ENCODE peak calls at places on chromosome 11, in eight cellular contexts. One of them, this sample, is unnamed.

GRCh38 chr11:78406568-78407196 is 10.9 kb downstream of the GAB2 start:
- DNase-seq in RWPE1: no peak
- DNase-seq in tibial artery: no peak
- DNase-seq in psoas muscle: no peak
- DNase-seq in heart right ventricle: no peak
- DNase-seq in IMR-90: no peak
- DNase-seq in cardiac muscle cell: no peak
- DNase-seq in small intestine: no peak
- DNase-seq in this sample: no peak

GRCh38 chr11:76596652-76597051 is 73.9 kb downstream of the LRRC32 start:
- DNase-seq in IMR-90: no peak
- DNase-seq in cardiac muscle cell: no peak
- DNase-seq in psoas muscle: no peak
- DNase-seq in tibial artery: no peak
- DNase-seq in small intestine: no peak
- DNase-seq in RWPE1: no peak
- DNase-seq in heart right ventricle: peak; percentile 3
- DNase-seq in this sample: no peak

GRCh38 chr11:86176165-86176884 is 68.2 kb upstream of the EED start:
- DNase-seq in small intestine: peak; percentile 32
- DNase-seq in psoas muscle: no peak
- DNase-seq in cardiac muscle cell: no peak
- DNase-seq in tibial artery: no peak
- DNase-seq in RWPE1: no peak
- DNase-seq in IMR-90: peak; percentile 52
- DNase-seq in heart right ventricle: no peak
- DNase-seq in this sample: no peak

GRCh38 chr11:68751331-68751856 is at the start of gene TESMIN:
- DNase-seq in tibial artery: peak; percentile 85
- DNase-seq in small intestine: peak; percentile 90
- DNase-seq in IMR-90: peak; percentile 46
- DNase-seq in psoas muscle: peak; percentile 75
- DNase-seq in RWPE1: peak; percentile 96
- DNase-seq in heart right ventricle: peak; percentile 72
- DNase-seq in cardiac muscle cell: peak; percentile 95
- DNase-seq in this sample: no peak

GRCh38 chr11:61890536-61891330 is 612 bp downstream of the FADS3 start:
- DNase-seq in IMR-90: peak; percentile 82
- DNase-seq in psoas muscle: peak; percentile 85
- DNase-seq in small intestine: peak; percentile 14
- DNase-seq in cardiac muscle cell: peak; percentile 69
- DNase-seq in tibial artery: peak; percentile 93
- DNase-seq in RWPE1: peak; percentile 49
- DNase-seq in heart right ventricle: peak; percentile 48
- DNase-seq in this sample: peak; percentile 87

GRCh38 chr11:15248749-15249148 is 134.0 kb downstream of the INSC start:
- DNase-seq in heart right ventricle: no peak
- DNase-seq in cardiac muscle cell: no peak
- DNase-seq in IMR-90: no peak
- DNase-seq in tibial artery: no peak
- DNase-seq in RWPE1: no peak
- DNase-seq in psoas muscle: no peak
- DNase-seq in small intestine: no peak
- DNase-seq in this sample: peak; percentile 11

GRCh38 chr11:103947566-103947919 is 88.9 kb upstream of the DDI1 start:
- DNase-seq in heart right ventricle: peak; percentile 6
- DNase-seq in psoas muscle: no peak
- DNase-seq in IMR-90: peak; percentile 58
- DNase-seq in small intestine: no peak
- DNase-seq in cardiac muscle cell: no peak
- DNase-seq in RWPE1: no peak
- DNase-seq in tibial artery: no peak
- DNase-seq in this sample: no peak

GRCh38 chr11:33172345-33172744 is 11.1 kb upstream of the CSTF3 start:
- DNase-seq in small intestine: no peak
- DNase-seq in tibial artery: no peak
- DNase-seq in psoas muscle: no peak
- DNase-seq in IMR-90: no peak
- DNase-seq in cardiac muscle cell: no peak
- DNase-seq in heart right ventricle: no peak
- DNase-seq in RWPE1: no peak
- DNase-seq in this sample: no peak

GRCh38 chr11:17734986-17735822 is 623 bp downstream of the KCNC1 start:
- DNase-seq in cardiac muscle cell: peak; percentile 94
- DNase-seq in IMR-90: peak; percentile 69
- DNase-seq in psoas muscle: peak; percentile 73
- DNase-seq in tibial artery: peak; percentile 72
- DNase-seq in RWPE1: peak; percentile 68
- DNase-seq in small intestine: peak; percentile 38
- DNase-seq in heart right ventricle: peak; percentile 56
- DNase-seq in this sample: peak; percentile 85

GRCh38 chr11:40037005-40037404 is 1422.4 kb downstream of the LRRC4C start:
- DNase-seq in small intestine: no peak
- DNase-seq in RWPE1: no peak
- DNase-seq in heart right ventricle: no peak
- DNase-seq in psoas muscle: no peak
- DNase-seq in IMR-90: no peak
- DNase-seq in cardiac muscle cell: peak; percentile 30
- DNase-seq in tibial artery: no peak
- DNase-seq in this sample: no peak

GRCh38 chr11:59755701-59756495 is 722 bp downstream of the STX3 start:
- DNase-seq in small intestine: peak; percentile 85
- DNase-seq in psoas muscle: peak; percentile 77
- DNase-seq in cardiac muscle cell: peak; percentile 55
- DNase-seq in RWPE1: peak; percentile 83
- DNase-seq in heart right ventricle: peak; percentile 82
- DNase-seq in IMR-90: peak; percentile 63
- DNase-seq in tibial artery: peak; percentile 92
- DNase-seq in this sample: peak; percentile 56

GRCh38 chr11:59753650-59754493 is 1.3 kb upstream of the STX3 start:
- DNase-seq in small intestine: peak; percentile 87
- DNase-seq in RWPE1: peak; percentile 78
- DNase-seq in psoas muscle: peak; percentile 85
- DNase-seq in cardiac muscle cell: peak; percentile 87
- DNase-seq in tibial artery: peak; percentile 91
- DNase-seq in IMR-90: peak; percentile 63
- DNase-seq in heart right ventricle: peak; percentile 87
- DNase-seq in this sample: peak; percentile 87

GRCh38 chr11:59756496-59756840 is 1.3 kb downstream of the STX3 start:
- DNase-seq in RWPE1: peak; percentile 22
- DNase-seq in IMR-90: no peak
- DNase-seq in heart right ventricle: no peak
- DNase-seq in small intestine: no peak
- DNase-seq in tibial artery: no peak
- DNase-seq in cardiac muscle cell: no peak
- DNase-seq in psoas muscle: no peak
- DNase-seq in this sample: no peak

GRCh38 chr11:59754494-59754858 is 700 bp upstream of the STX3 start:
- DNase-seq in tibial artery: no peak
- DNase-seq in psoas muscle: no peak
- DNase-seq in IMR-90: peak; percentile 3
- DNase-seq in heart right ventricle: peak; percentile 22
- DNase-seq in small intestine: no peak
- DNase-seq in cardiac muscle cell: peak; percentile 42
- DNase-seq in RWPE1: peak; percentile 20
- DNase-seq in this sample: peak; percentile 36

DNA sequence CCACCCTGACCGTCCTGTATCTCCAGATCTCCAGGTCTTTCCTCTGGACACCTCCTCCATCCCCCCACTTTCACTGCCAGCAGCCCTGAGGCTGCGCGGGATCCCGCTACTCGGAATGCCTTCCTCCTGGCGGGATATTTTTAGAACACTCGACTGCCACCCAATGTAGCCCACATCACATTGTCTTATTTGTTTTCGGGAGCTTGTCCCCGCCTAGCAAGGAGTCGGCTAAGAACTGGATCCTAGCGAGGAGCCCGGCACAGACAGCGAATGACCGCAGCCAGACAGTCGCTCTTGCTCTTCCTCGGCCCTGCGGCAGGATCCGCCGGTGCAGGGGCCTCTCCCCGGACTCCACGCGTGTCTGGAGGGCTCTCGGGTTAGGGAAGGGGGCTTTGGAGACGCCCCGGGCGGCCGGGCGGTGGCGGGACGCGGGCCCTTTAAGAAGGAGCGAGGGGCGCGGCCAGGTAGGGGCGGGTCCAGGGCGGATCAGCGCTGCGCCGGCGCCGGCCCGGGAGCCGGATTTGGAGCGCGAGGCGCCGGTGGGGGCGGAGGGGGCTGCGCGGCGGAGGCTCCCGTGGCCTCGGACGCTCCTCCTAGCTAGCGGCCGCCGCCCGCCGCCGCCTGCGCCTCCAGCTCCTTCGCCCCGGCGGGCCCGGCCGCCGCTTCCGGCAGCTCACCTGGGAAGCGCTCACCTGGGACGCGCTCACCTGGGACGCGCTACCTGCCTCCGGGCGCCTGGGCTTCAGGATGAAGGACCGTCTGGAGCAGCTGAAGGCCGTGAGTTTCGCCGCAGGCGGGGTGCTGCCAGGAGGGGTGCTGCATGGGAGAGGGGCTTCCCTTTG is at the start of gene STX3:
- DNase-seq in cardiac muscle cell: peak; percentile 89
- DNase-seq in tibial artery: peak; percentile 86
- DNase-seq in small intestine: peak; percentile 80
- DNase-seq in heart right ventricle: peak; percentile 58
- DNase-seq in IMR-90: peak; percentile 35
- DNase-seq in RWPE1: peak; percentile 77
- DNase-seq in psoas muscle: peak; percentile 75
- DNase-seq in this sample: peak; percentile 56
- H3K27ac ChIP-seq in cardiac muscle cell: peak within 1 kb of the TSS; percentile 87
- H3K27ac ChIP-seq in tibial artery: peak within 1 kb of the TSS; percentile 94
- H3K27ac ChIP-seq in small intestine: peak within 1 kb of the TSS; percentile 96
- H3K27ac ChIP-seq in heart right ventricle: peak within 1 kb of the TSS; percentile 98
- H3K27ac ChIP-seq in IMR-90: peak within 1 kb of the TSS; percentile 37
- H3K27ac ChIP-seq in RWPE1: peak within 1 kb of the TSS; percentile 84
- H3K27ac ChIP-seq in psoas muscle: peak within 1 kb of the TSS; percentile 92
- H3K27ac ChIP-seq in this sample: peak within 1 kb of the TSS; percentile 53

DNA sequence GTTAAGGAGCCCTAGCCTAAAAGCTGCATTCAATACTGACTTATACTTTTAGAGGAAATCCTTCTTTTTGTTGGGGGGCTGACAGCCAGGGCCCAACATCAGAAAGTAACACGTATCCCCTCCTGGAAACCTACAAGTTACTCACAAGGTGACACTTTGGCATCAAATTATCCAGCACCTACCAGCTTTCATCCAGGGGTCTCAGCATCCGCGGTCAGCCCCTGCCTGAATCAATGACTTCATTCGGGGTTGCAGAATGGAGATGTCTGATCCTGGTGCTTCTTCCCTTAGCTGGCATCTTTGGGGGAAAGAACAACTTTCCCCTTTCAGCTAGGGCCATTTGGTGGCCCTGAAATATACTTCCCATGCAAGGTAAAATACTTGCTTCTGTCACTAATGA is 5.3 kb upstream of the NAP1L4 start:
- DNase-seq in tibial artery: no peak
- DNase-seq in IMR-90: no peak
- DNase-seq in psoas muscle: no peak
- DNase-seq in small intestine: no peak
- DNase-seq in RWPE1: no peak
- DNase-seq in heart right ventricle: no peak
- DNase-seq in cardiac muscle cell: no peak
- DNase-seq in this sample: no peak
- H3K27ac ChIP-seq in tibial artery: no peak overlapping the region
- H3K27ac ChIP-seq in IMR-90: no peak overlapping the region
- H3K27ac ChIP-seq in psoas muscle: no peak overlapping the region
- H3K27ac ChIP-seq in small intestine: no peak overlapping the region
- H3K27ac ChIP-seq in RWPE1: peak overlapping the region; percentile 94
- H3K27ac ChIP-seq in heart right ventricle: no peak overlapping the region
- H3K27ac ChIP-seq in cardiac muscle cell: no peak overlapping the region
- H3K27ac ChIP-seq in this sample: no peak overlapping the region

GRCh38 chr11:115112779-115113178 is 391.4 kb downstream of the CADM1 start:
- DNase-seq in tibial artery: no peak
- DNase-seq in heart right ventricle: no peak
- DNase-seq in psoas muscle: no peak
- DNase-seq in RWPE1: no peak
- DNase-seq in cardiac muscle cell: no peak
- DNase-seq in small intestine: no peak
- DNase-seq in IMR-90: no peak
- DNase-seq in this sample: no peak

GRCh38 chr11:115111066-115111465 is 393.1 kb downstream of the CADM1 start:
- DNase-seq in psoas muscle: no peak
- DNase-seq in heart right ventricle: no peak
- DNase-seq in cardiac muscle cell: no peak
- DNase-seq in tibial artery: no peak
- DNase-seq in RWPE1: no peak
- DNase-seq in small intestine: no peak
- DNase-seq in IMR-90: no peak
- DNase-seq in this sample: no peak
- H3K27ac ChIP-seq in psoas muscle: no peak overlapping the region
- H3K27ac ChIP-seq in heart right ventricle: no peak overlapping the region
- H3K27ac ChIP-seq in cardiac muscle cell: no peak overlapping the region
- H3K27ac ChIP-seq in tibial artery: no peak overlapping the region
- H3K27ac ChIP-seq in RWPE1: no peak overlapping the region
- H3K27ac ChIP-seq in small intestine: no peak overlapping the region
- H3K27ac ChIP-seq in IMR-90: no peak overlapping the region
- H3K27ac ChIP-seq in this sample: no peak overlapping the region

GRCh38 chr11:81219661-81220060 is 1514.0 kb downstream of the FAM181B start:
- DNase-seq in cardiac muscle cell: no peak
- DNase-seq in tibial artery: no peak
- DNase-seq in psoas muscle: no peak
- DNase-seq in RWPE1: no peak
- DNase-seq in IMR-90: no peak
- DNase-seq in small intestine: no peak
- DNase-seq in heart right ventricle: no peak
- DNase-seq in this sample: no peak

GRCh38 chr11:81220166-81220895 is 1513.3 kb downstream of the FAM181B start:
- DNase-seq in small intestine: no peak
- DNase-seq in heart right ventricle: no peak
- DNase-seq in RWPE1: no peak
- DNase-seq in cardiac muscle cell: no peak
- DNase-seq in psoas muscle: no peak
- DNase-seq in tibial artery: no peak
- DNase-seq in IMR-90: no peak
- DNase-seq in this sample: peak; percentile 4

GRCh38 chr11:81218440-81218839 is 1515.2 kb downstream of the FAM181B start:
- DNase-seq in RWPE1: no peak
- DNase-seq in psoas muscle: no peak
- DNase-seq in tibial artery: no peak
- DNase-seq in IMR-90: no peak
- DNase-seq in small intestine: no peak
- DNase-seq in cardiac muscle cell: no peak
- DNase-seq in heart right ventricle: no peak
- DNase-seq in this sample: no peak

GRCh38 chr11:81224396-81224795 is 1509.3 kb downstream of the FAM181B start:
- DNase-seq in IMR-90: no peak
- DNase-seq in cardiac muscle cell: no peak
- DNase-seq in psoas muscle: no peak
- DNase-seq in RWPE1: no peak
- DNase-seq in small intestine: no peak
- DNase-seq in heart right ventricle: no peak
- DNase-seq in tibial artery: no peak
- DNase-seq in this sample: no peak

DNA sequence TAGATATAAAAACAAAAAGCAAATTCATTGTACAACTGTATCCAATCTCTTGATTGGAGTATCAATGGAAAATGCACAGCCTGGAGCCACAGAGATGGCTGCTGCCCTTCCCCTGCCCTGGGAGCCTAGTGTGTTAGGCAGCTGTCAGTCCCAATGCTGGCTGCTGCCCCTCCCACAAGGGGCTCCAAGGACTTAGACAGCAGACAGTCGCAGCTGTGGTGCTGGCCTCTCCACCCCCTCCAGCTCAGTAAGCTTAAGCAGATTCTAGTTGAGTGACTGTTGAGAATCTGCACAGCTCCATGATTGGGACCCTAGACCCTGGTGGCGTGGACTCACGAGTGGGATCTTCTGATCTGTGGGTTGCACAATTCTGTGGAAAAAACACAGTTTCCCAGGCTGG is 1511.2 kb downstream of the FAM181B start:
- DNase-seq in psoas muscle: no peak
- DNase-seq in cardiac muscle cell: no peak
- DNase-seq in small intestine: no peak
- DNase-seq in tibial artery: no peak
- DNase-seq in heart right ventricle: no peak
- DNase-seq in RWPE1: no peak
- DNase-seq in IMR-90: no peak
- DNase-seq in this sample: peak; percentile 11
- H3K27ac ChIP-seq in psoas muscle: no peak overlapping the region
- H3K27ac ChIP-seq in cardiac muscle cell: no peak overlapping the region
- H3K27ac ChIP-seq in small intestine: no peak overlapping the region
- H3K27ac ChIP-seq in tibial artery: no peak overlapping the region
- H3K27ac ChIP-seq in heart right ventricle: no peak overlapping the region
- H3K27ac ChIP-seq in RWPE1: no peak overlapping the region
- H3K27ac ChIP-seq in IMR-90: no peak overlapping the region
- H3K27ac ChIP-seq in this sample: no peak overlapping the region